ENCODE peak calls at places on chromosomes 11 and 22, in six cellular contexts. C, V, Z, G, Y and J are unnamed samples.

GRCh38 chr22:47158457-47158856 is 396.0 kb downstream of the TBC1D22A start:
- DNase-seq in G (no peak), Y (no peak), C (no peak), V (no peak), Z (no peak), J (no peak)

GRCh38 chr22:39559456-39560105 is 11.0 kb upstream of the CACNA1I start:
- DNase-seq in G (no peak), C (peak), Y (peak), Z (no peak), V (no peak), J (no peak)

GRCh38 chr11:91871791-91872190 is 352.8 kb upstream of the FAT3 start:
- DNase-seq in Y (no peak), Z (no peak), V (no peak), C (no peak), G (no peak), J (no peak)

GRCh38 chr11:117191680-117192400 is 7.3 kb upstream of the TAGLN start:
- DNase-seq in Z (no peak), Y (no peak), V (no peak), C (no peak), G (no peak), J (no peak)

GRCh38 chr22:48685767-48686166 is 1141.9 kb downstream of the BRD1 start:
- DNase-seq in V (no peak), C (no peak), G (no peak), Y (no peak), Z (no peak), J (no peak)

GRCh38 chr11:43575931-43576833 is 104.4 kb upstream of the HSD17B12 start:
- DNase-seq in Z (no peak), C (no peak), Y (no peak), V (no peak), G (no peak), J (no peak)

GRCh38 chr11:27464155-27464759 is 8.3 kb downstream of the LGR4 start:
- DNase-seq in Y (no peak), C (peak), V (no peak), G (no peak), Z (no peak), J (no peak)

GRCh38 chr11:27977031-27977430 is 130.9 kb downstream of the KIF18A start:
- DNase-seq in G (no peak), C (no peak), V (no peak), Y (no peak), Z (no peak), J (no peak)

GRCh38 chr11:133064152-133064877 is 468.0 kb downstream of the OPCML start:
- DNase-seq in Z (no peak), V (peak), G (peak), Y (peak), C (peak), J (no peak)

GRCh38 chr11:64128255-64129006 is 37.5 kb downstream of the MACROD1 start:
- DNase-seq in Y (no peak), Z (no peak), G (no peak), V (no peak), C (no peak), J (no peak)

GRCh38 chr22:23677701-23677995 is 13.2 kb upstream of the RGL4 start:
- DNase-seq in V (no peak), C (no peak), G (no peak), Z (no peak), Y (no peak), J (no peak)

GRCh38 chr11:26228778-26229177 is 103.2 kb upstream of the ANO3 start:
- DNase-seq in Y (no peak), Z (no peak), C (no peak), G (no peak), V (no peak), J (no peak)

GRCh38 chr11:46658259-46658658 is 40.9 kb downstream of the ATG13 start:
- DNase-seq in V (no peak), Y (no peak), C (no peak), G (no peak), Z (no peak), J (no peak)

GRCh38 chr22:20298803-20299735 is 20.8 kb downstream of the DGCR6L start:
- DNase-seq in C (peak), V (peak), Z (no peak), Y (peak), G (peak), J (peak)

GRCh38 chr11:19374189-19374588 is 133.4 kb upstream of the E2F8 start:
- DNase-seq in G (no peak), Z (no peak), Y (no peak), C (no peak), V (no peak), J (no peak)
- TF ChIP-seq POLR2AphosphoS5 in G (no peak), Z (no peak), Y (no peak), C (no peak), V (no peak), J (no peak)

GRCh38 chr11:105933666-105934065 is 88.4 kb downstream of the MSANTD4 start:
- DNase-seq in V (no peak), G (no peak), Z (no peak), C (no peak), Y (no peak), J (no peak)

GRCh38 chr11:105937331-105937730 is 84.7 kb downstream of the MSANTD4 start:
- DNase-seq in C (no peak), V (no peak), Y (no peak), Z (no peak), G (no peak), J (no peak)

GRCh38 chr11:105942951-105943350 is 79.1 kb downstream of the MSANTD4 start:
- DNase-seq in V (no peak), G (no peak), Z (no peak), C (no peak), Y (no peak), J (no peak)

GRCh38 chr11:105935791-105936190 is 86.2 kb downstream of the MSANTD4 start:
- DNase-seq in C (no peak), G (no peak), V (no peak), Z (no peak), Y (no peak), J (no peak)

DNA sequence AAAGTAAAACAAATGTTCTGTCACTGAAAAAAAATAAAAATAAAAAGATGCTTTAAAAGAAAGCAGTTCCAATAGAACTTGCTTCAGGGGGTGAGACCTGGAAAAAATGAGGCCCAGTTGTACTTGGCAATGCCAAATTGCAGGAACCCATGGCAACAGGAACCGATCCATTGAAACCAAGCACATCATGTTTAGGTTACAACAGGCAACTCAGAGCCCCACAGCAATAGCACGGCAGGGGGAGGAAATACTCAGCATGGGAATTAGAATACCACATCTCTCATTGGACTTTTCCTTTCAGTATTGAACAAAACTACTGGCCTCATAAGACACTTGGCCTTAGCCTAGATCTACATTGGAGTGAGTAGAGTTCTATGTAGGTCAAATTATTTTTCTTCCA is 84.3 kb downstream of the MSANTD4 start:
- DNase-seq in G (no peak), Y (no peak), Z (no peak), C (no peak), V (no peak), J (no peak)
- TF ChIP-seq TAF1 in G (no peak), Y (no peak), Z (no peak), C (no peak), V (no peak), J (no peak)

GRCh38 chr22:46071451-46072029 is 78.8 kb upstream of the PPARA start:
- DNase-seq in C (no peak), Y (no peak), G (no peak), Z (no peak), V (no peak), J (no peak)
- TF ChIP-seq POLR2A in C (no peak), Y (no peak), G (no peak), Z (peak), V (no peak), J (no peak)

GRCh38 chr22:37187891-37188761 is at the start of gene C1QTNF6:
- DNase-seq in Z (no peak), C (no peak), Y (no peak), V (no peak), G (no peak), J (no peak)

GRCh38 chr22:37187552-37187890 is 526 bp downstream of the C1QTNF6 start:
- DNase-seq in Y (no peak), V (no peak), Z (no peak), G (no peak), C (no peak), J (no peak)

GRCh38 chr22:37186997-37187522 is 987 bp downstream of the C1QTNF6 start:
- DNase-seq in C (no peak), Y (no peak), Z (no peak), G (no peak), V (no peak), J (no peak)

GRCh38 chr22:37190262-37190780 is 2.3 kb upstream of the C1QTNF6 start:
- DNase-seq in Z (no peak), Y (no peak), V (no peak), C (peak), G (no peak), J (no peak)

DNA sequence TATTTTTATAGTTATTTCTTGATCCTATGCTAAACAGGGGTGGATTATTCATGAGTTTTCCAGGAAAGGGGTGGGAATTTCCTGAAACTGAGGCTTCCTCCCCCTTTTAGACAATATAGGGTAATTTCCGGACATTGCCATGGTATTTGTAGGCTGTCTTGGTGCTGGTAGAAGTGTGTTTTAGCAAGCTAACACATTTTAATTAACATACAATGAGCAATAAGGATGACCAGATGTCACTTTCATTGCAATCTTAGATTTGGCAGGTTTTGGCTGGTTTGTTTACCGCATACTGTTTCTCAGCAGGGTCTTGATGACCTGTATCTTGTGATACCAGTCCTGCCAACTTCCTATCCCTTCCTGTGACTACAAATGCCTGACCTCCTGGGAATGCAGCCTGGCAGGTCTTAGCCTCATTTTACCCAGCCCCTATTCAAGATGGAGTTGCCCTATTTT is 992 bp upstream of the C1QTNF6 start:
- DNase-seq in Z (no peak), V (no peak), G (no peak), Y (no peak), C (no peak), J (no peak)
- TF ChIP-seq POLR2AphosphoS5 in Z (no peak), V (no peak), G (no peak), Y (no peak), C (no peak), J (no peak)

GRCh38 chr11:30914143-30914762 is 328.1 kb upstream of the MPPED2 start:
- DNase-seq in V (peak), Y (peak), Z (no peak), C (peak), G (no peak), J (peak)

GRCh38 chr11:30919389-30920172 is 333.4 kb upstream of the MPPED2 start:
- DNase-seq in Z (no peak), V (no peak), Y (no peak), C (no peak), G (no peak), J (no peak)

GRCh38 chr11:30916764-30917163 is 330.6 kb upstream of the MPPED2 start:
- DNase-seq in G (no peak), Y (no peak), C (no peak), Z (no peak), V (no peak), J (no peak)

GRCh38 chr11:30917859-30918478 is 331.8 kb upstream of the MPPED2 start:
- DNase-seq in C (peak), V (peak), G (peak), Z (no peak), Y (no peak), J (peak)
- TF ChIP-seq TAF1 in C (no peak), V (no peak), G (no peak), Z (no peak), Y (no peak), J (no peak)

GRCh38 chr11:8593935-8594909 is at the start of gene STK33:
- DNase-seq in V (peak), Z (no peak), Y (peak), G (peak), C (no peak), J (peak)
- TF ChIP-seq POLR2A in V (peak), Z (peak), Y (peak), G (peak), C (no peak), J (peak)

DNA sequence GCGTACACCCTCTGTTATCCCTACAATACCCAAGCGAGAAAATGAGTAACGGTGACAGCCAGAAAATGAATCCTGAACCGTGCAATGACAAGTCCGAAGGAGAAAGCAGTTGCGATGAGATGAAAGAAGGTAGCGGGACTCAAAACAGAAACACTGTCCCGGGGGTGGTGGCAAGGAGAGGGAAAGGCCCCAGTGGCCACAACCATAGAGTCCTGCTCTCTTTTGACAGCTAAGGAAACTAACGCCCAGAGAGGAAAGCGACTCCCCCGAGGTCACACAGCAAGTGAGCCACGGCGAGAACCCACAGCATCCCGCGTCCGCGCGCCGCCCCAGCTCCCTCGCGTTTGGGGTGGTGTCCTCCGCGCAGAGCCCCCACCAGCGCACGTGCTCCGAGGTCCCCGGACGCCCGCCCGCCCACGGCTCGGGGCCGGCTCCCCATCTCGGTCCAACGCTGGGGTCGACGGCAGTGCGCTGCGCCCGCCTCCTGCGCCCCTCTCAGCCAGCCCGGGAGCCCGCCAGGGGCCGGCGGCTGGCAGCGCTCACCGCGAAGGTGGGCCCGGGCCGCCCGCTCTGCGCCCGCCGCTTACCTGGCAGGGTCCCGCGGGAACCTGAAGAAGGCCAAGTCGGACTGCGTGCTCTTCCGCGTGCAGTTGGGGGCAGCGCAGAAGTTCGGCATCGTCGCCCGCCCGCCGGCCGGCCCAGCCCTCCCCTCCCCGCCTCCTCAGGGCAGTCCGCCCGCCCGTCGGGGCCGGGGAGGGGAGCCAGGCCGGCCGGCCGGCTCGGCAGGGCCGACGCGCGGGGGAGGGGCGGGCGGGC is 563 bp downstream of the THAP12 start:
- DNase-seq in G (peak), V (no peak), Y (no peak), Z (no peak), C (peak), J (peak)
- TF ChIP-seq POLR2AphosphoS5 in G (peak), V (no peak), Y (no peak), Z (no peak), C (no peak), J (no peak)

DNA sequence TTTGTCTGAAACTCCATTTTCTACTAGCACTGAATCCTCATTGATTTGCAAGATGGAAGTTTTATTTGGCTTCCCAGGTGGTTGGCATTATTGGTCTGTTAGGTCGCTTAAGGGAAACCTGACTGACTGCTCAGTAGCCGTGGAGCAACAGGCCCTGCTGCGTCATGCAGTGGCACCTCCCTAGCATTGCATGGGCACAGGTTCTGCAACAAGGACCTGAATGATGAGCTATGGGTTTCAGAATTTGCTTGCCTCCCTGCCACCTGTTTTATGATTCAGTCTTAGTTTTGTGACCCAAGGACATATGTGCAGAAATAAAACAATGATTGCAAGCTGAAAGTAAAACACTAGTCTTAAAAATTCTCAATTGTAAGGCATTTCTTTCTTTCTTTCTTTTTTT is 128.5 kb downstream of the SLC1A2 start:
- DNase-seq in C (no peak), V (no peak), G (no peak), Y (no peak), Z (no peak), J (no peak)
- TF ChIP-seq TAF1 in C (no peak), V (no peak), G (no peak), Y (no peak), Z (no peak), J (no peak)

DNA sequence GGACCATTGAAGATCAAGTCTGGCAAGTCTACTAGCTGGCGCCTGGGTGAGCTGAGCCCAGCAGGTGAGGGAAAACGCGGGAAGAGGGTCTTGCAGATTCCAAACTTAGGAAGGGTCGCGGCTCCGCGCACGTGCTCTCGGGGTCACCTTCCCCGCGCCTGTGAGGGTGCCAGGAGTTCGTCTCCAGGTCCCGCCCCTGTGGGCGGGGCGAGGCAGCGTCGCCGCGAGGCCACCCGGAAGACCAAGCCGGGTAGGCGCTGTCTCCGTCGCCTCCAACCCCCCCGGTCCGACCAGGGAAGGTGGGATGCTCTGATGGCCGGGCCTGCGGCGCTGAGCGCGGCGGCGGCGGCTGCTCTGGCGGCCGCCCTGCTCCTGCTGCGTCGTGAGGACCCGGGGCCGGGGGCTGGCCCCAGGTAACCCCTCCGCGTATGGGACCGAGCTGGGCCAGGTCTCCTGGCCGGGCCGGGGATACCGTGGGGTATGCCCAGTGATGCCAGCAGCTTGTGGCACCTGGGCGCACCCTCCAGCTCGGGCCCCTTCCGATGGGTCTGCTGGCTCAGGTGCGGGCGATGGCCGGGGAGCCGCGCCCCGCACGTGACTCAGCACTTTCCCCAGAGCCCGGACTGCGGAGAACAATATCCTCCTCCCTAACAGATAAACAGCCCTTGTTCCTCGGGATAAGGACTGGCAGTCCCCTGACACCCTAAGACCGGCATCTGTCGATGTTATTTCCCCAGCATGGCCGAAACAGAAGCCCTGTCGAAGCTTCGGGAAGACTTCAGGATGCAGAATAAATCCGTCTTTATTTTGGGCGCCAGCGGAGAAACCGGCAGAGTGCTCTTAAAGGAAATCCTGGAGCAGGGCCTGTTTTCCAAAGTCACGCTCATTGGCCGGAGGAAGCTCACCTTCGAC is at the start of gene HTATIP2:
- DNase-seq in Y (no peak), G (peak), V (no peak), C (peak), Z (no peak), J (peak)
- TF ChIP-seq POLR2A in Y (no peak), G (peak), V (no peak), C (peak), Z (peak), J (peak)